ENCODE peak calls at places on chromosomes 7 and 10, in four cellular contexts. D is GM12878, B is HCT116, Z is K562. J is an unnamed sample.

GRCh38 chr7:38932509-38933168 is 23.6 kb upstream of the VPS41 start:
- DNase-seq in D (peak; percentile 16), B (peak; percentile 55), Z (peak; percentile 56), J (peak; percentile 53)

GRCh38 chr10:13637303-13637856 is 50.6 kb downstream of the PRPF18 start:
- DNase-seq in D (no peak), B (no peak), Z (no peak), J (no peak)

GRCh38 chr10:62916157-62916603 is 100.0 kb upstream of the EGR2 start:
- DNase-seq in D (no peak), B (no peak), Z (no peak), J (no peak)

GRCh38 chr7:98284335-98285036 is 3.0 kb downstream of the BRI3 start:
- DNase-seq in D (no peak), B (no peak), Z (no peak), J (peak; percentile 74)

GRCh38 chr10:80410122-80410521 is 1.8 kb downstream of the PRXL2A start:
- DNase-seq in D (no peak), B (no peak), Z (no peak), J (peak; percentile 36)

GRCh38 chr7:135147899-135148721 is at the start of gene TMEM140:
- DNase-seq in D (peak; percentile 90), B (no peak), Z (no peak), J (no peak)

GRCh38 chr10:97490592-97490991 is 7.6 kb downstream of the MMS19 start:
- DNase-seq in D (no peak), B (no peak), Z (no peak), J (no peak)

GRCh38 chr7:12422449-12423320 is 19.0 kb upstream of the VWDE start:
- DNase-seq in D (no peak), B (no peak), Z (no peak), J (no peak)

GRCh38 chr10:4181690-4182089 is 396.7 kb upstream of the KLF6 start:
- DNase-seq in D (no peak), B (no peak), Z (no peak), J (no peak)

GRCh38 chr7:99679400-99680191 is at the start of gene CYP3A5:
- DNase-seq in D (no peak), B (peak; percentile 24), Z (peak; percentile 44), J (no peak)

GRCh38 chr10:60487543-60487942 is 97.9 kb upstream of the ANK3 start:
- DNase-seq in D (no peak), B (no peak), Z (no peak), J (no peak)

DNA sequence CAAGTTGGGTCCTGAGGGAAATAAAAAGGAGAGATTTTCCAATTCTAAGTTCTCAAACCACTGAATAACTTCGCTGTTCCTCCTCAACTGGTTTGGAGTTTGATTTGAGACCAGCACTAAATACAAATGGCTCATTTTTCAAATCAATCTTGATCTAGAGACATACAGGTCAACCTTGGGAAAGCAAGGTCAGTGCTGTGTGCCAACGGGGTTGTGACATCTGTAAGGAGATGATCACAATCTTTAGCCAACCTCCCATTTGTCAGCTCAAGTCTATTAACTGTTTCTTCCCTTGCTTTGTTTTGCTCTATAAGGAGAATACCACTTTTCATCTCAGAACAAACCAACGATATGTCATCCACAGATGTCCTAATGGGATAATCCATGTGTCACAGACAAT is 131.1 kb downstream of the TAX1BP1 start:
- DNase-seq in D (no peak), B (no peak), Z (no peak), J (no peak)
- H3K9ac ChIP-seq in D (no peak overlapping the region), B (no peak overlapping the region), Z (no peak overlapping the region), J (no peak overlapping the region)

GRCh38 chr10:101047961-101048892 is 13.6 kb upstream of the KAZALD1 start:
- DNase-seq in D (no peak), B (no peak), Z (no peak), J (no peak)
- TF ChIP-seq ZBTB33 in D (no peak), B (no peak), Z (no peak), J (no peak)

DNA sequence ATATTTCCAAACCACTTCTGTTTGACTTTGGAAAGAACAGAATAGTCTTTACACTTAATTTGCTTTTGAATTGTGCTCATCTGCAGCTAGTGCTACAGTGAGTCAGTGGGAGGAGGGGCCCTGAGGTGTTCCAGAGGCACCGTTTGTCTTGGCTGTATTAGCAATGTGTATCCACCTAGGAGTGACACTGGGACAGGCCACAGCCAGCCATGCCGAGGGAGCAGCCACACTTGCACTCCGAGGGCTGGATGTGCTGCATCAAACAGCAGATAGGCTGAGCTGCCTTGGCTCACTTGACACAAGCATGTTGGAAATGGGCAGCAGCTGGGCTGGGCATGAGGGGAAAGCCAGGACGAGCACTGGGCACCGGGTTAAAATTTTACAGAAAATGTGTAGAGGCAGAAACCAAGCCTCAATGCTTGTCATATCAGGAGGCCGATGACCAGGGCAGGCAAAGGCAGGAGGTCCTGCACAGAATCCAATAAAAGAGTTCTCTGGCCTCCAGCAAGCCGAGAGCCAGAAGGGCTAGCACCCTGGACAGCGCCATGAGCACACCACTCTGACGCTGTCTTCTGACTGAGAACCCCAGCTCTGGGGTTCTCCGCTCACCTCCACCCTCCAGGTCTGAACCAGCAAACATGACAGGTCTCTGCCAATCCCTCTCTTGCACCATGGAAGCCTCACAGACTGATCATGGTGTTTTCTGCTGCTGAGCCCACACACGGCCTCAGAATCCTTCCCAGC is 163.3 kb downstream of the GRID1 start:
- DNase-seq in D (no peak), B (no peak), Z (peak; percentile 10), J (no peak)
- TF ChIP-seq REST in D (peak; percentile 95), B (peak; percentile 80), Z (peak; percentile 91), J (peak; percentile 69)

GRCh38 chr7:92590711-92591310 is 621 bp upstream of the FAM133B start:
- DNase-seq in D (no peak), B (no peak), Z (no peak), J (no peak)
- H3K9ac ChIP-seq in D (no peak overlapping the region), B (no peak overlapping the region), Z (peak overlapping the region; percentile 100), J (no peak overlapping the region)

DNA sequence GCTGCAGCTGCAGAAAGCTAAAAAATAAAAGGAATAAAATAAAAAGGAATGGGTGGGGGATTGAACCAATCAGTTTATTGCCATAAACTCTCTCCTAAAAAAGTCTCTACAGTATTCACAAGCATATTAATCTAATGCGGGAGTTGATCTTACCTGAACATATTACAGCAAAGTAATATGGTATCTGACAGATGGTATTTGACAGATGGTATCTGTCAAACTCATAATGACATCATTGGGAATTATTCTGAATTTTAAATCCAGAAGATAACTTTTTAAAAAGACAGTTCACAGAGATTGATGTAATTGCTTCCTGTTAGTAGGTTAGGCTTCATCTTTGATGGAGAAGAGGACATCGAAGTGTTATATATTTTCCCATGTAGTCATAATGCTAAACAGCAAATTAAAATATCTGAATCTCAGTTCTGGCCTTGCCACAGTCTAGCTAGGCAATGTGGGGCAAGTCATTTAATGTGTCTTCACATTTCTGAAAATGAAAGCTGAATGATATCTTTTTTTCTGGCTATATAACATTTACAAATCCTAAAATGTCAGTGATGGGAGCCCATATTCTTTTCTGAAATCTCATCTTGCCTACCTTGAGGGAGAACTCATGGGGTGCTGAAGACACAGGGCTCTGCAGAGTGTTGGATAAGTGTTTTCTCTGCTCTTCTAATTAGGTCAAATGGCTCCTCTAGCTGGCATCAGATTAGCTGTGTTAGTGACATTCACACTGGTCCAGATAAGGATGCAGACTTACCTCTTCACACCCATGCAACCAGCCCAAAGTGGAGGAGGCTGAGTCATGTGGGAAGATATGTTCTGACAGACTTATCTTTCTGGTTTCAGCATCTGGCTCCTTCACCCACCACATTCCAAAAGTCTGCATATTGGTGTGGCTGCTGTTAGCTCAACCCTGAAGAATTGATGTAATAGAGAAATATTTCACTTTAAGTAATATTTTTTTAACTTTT is 2.1 kb upstream of the LIPM start:
- DNase-seq in D (no peak), B (no peak), Z (no peak), J (no peak)
- TF ChIP-seq ZBTB33 in D (no peak), B (no peak), Z (no peak), J (no peak)

GRCh38 chr7:72467237-72467636 is 55.1 kb upstream of the CALN1 start:
- DNase-seq in D (no peak), B (no peak), Z (no peak), J (no peak)
- TF ChIP-seq REST in D (no peak), B (no peak), Z (no peak), J (no peak)

GRCh38 chr7:119964640-119965542 is 308.1 kb upstream of the KCND2 start:
- DNase-seq in D (no peak), B (no peak), Z (no peak), J (no peak)

GRCh38 chr7:119964065-119964464 is 308.9 kb upstream of the KCND2 start:
- DNase-seq in D (no peak), B (no peak), Z (no peak), J (no peak)

GRCh38 chr7:119963654-119964053 is 309.3 kb upstream of the KCND2 start:
- DNase-seq in D (no peak), B (no peak), Z (no peak), J (no peak)

GRCh38 chr7:119957335-119957734 is 315.6 kb upstream of the KCND2 start:
- DNase-seq in D (no peak), B (no peak), Z (no peak), J (no peak)

DNA sequence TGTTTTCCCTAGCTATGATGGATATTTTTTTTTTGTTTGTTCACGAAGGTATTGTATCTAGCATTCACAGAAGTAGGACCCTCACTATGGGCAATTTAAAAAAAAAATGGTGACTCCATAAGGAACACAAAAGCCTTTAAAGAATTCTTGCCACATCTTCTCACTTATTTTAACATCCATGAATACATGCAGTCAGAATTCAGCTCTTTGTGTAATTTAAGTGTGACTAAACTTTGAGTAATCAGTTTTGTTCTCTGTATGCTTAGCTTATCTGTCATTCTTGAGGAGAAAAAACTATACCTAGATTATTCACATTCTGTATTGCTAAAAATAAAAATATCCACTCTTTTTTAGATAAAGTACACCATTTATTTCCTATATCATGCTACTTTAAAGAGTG is 313.2 kb upstream of the KCND2 start:
- DNase-seq in D (no peak), B (no peak), Z (no peak), J (no peak)
- H3K9ac ChIP-seq in D (no peak overlapping the region), B (no peak overlapping the region), Z (no peak overlapping the region), J (no peak overlapping the region)

DNA sequence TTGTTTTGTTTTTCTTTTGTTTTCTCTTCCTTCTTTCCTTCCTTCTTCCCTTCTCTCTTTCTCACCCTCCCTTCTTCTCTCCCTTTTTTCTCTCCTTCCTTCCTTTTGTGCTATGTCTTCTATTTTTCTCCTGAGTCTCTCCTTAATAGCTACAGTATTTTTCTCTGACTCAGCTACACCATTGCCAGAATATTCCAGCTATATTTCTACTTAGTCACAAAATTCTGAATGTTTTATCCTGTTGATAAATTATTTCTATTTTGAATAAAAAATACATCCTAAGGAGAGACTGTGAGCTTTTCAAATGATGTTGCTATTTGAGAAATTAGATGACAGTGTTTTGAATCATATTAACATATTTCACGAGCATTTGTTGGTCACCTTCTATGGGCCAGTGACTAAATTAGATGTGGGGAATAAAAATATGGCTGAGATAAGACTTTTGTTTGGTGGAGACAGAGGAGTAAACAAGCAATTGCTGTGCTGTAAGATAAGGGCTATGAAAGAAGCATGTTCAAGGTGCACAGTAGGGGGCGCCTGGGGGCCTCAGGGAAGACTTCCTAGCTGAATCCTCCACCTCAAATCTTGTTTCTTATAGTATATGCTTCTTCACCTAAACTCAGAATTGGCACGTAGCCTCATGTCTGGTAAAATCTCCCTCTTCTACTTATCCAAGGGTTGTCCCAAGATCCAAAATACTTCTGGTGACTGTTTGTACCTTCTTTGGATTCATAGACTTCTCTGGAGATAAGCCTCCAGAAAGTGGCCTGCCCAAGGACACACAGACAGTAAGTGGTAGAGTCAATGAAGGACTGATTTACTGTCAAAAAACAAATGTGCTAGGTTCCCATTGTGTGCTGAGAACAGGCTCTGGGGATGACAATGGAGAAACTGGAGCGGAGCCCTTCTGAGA is 115.5 kb upstream of the CREB5 start:
- DNase-seq in D (no peak), B (peak; percentile 55), Z (peak; percentile 12), J (no peak)
- TF ChIP-seq ZBTB33 in D (no peak), B (no peak), Z (no peak), J (no peak)

J was measured in SK-N-SH.